ENCODE peak calls at places on chromosome 14, in six cellular contexts. K is NCI-H1436 treated with DMSO at 0.1 percent for 48 hours, Z is tibial artery, C is H4, L is ovary, A is psoas muscle. X is an unnamed sample.

GRCh38 chr14:68807148-68807600 is 14.3 kb upstream of the ZFP36L1 start:
- DNase-seq in K (no peak), Z (peak), C (peak), L (peak), A (peak), X (peak)

GRCh38 chr14:67817750-67818438 is 1.5 kb upstream of the ZFYVE26 start:
- DNase-seq in K (no peak), Z (no peak), C (no peak), L (no peak), A (no peak), X (no peak)

GRCh38 chr14:28157887-28158791 is 608.4 kb upstream of the FOXG1 start:
- DNase-seq in K (no peak), Z (no peak), C (no peak), L (no peak), A (no peak), X (no peak)

GRCh38 chr14:52992236-52992635 is 41.4 kb upstream of the FERMT2 start:
- DNase-seq in K (no peak), Z (no peak), C (no peak), L (no peak), A (no peak), X (no peak)

GRCh38 chr14:92451245-92451644 is 62.3 kb upstream of the RIN3 start:
- DNase-seq in K (no peak), Z (no peak), C (no peak), L (no peak), A (no peak), X (no peak)

GRCh38 chr14:51002406-51002984 is 58.2 kb upstream of the PYGL start:
- DNase-seq in K (no peak), Z (no peak), C (no peak), L (no peak), A (no peak), X (no peak)

GRCh38 chr14:95961481-95961880 is 77.7 kb upstream of the C14orf132 start:
- DNase-seq in K (no peak), Z (no peak), C (peak), L (no peak), A (no peak), X (no peak)

GRCh38 chr14:101235042-101235871 is 326.0 kb upstream of the DIO3 start:
- DNase-seq in K (no peak), Z (peak), C (peak), L (no peak), A (peak), X (peak)

GRCh38 chr14:38589747-38590350 is 334.0 kb upstream of the CLEC14A start:
- DNase-seq in K (no peak), Z (no peak), C (no peak), L (no peak), A (no peak), X (no peak)

GRCh38 chr14:91332448-91333059 is 85.1 kb downstream of the CCDC88C start:
- DNase-seq in K (no peak), Z (no peak), C (no peak), L (no peak), A (no peak), X (no peak)

GRCh38 chr14:23704890-23705289 is 68.7 kb downstream of the DHRS2 start:
- DNase-seq in K (no peak), Z (no peak), C (no peak), L (no peak), A (no peak), X (no peak)

GRCh38 chr14:69355955-69356321 is 42.2 kb downstream of the ERH start:
- DNase-seq in K (no peak), Z (peak), C (no peak), L (no peak), A (peak), X (peak)

GRCh38 chr14:36508418-36509051 is 11.5 kb downstream of the NKX2-1 start:
- DNase-seq in K (no peak), Z (no peak), C (no peak), L (no peak), A (no peak), X (no peak)

GRCh38 chr14:49923442-49923841 is 30.6 kb downstream of the ARF6 start:
- DNase-seq in K (no peak), Z (no peak), C (no peak), L (no peak), A (no peak), X (no peak)

GRCh38 chr14:36652542-36653201 is 9.0 kb upstream of the PAX9 start:
- DNase-seq in K (no peak), Z (no peak), C (no peak), L (no peak), A (no peak), X (no peak)

GRCh38 chr14:61876362-61877049 is 114.3 kb downstream of the SNAPC1 start:
- DNase-seq in K (no peak), Z (no peak), C (no peak), L (no peak), A (no peak), X (no peak)

GRCh38 chr14:36934304-36934703 is 238.1 kb downstream of the SLC25A21 start:
- DNase-seq in K (no peak), Z (no peak), C (no peak), L (no peak), A (no peak), X (no peak)

GRCh38 chr14:103382375-103382774 is 2.8 kb upstream of the MARK3 start:
- DNase-seq in K (no peak), Z (no peak), C (peak), L (no peak), A (no peak), X (no peak)

GRCh38 chr14:91082282-91082681 is 21.8 kb upstream of the RPS6KA5 start:
- DNase-seq in K (no peak), Z (no peak), C (no peak), L (no peak), A (no peak), X (no peak)

GRCh38 chr14:21024668-21025373 is at the start of gene NDRG2:
- DNase-seq in K (no peak), Z (peak), C (no peak), L (peak), A (peak), X (no peak)

GRCh38 chr14:22333408-22334274 is 255.4 kb downstream of the DAD1 start:
- DNase-seq in K (no peak), Z (no peak), C (peak), L (no peak), A (no peak), X (no peak)

GRCh38 chr14:88198441-88198840 is 124.6 kb downstream of the KCNK10 start:
- DNase-seq in K (peak), Z (no peak), C (no peak), L (no peak), A (no peak), X (no peak)